ENCODE peak calls at places on chromosomes 1 and 21, in seven cellular contexts. One of them, this sample, is unnamed.

GRCh38 chr1:41784516-41785279 is 134.0 kb downstream of the HIVEP3 start:
- DNase-seq in NT2/D1: no peak
- DNase-seq in SJCRH30: no peak
- DNase-seq in aorta: no peak
- DNase-seq in psoas muscle: no peak
- DNase-seq in GM12891: no peak
- DNase-seq in AG09319: no peak
- DNase-seq in this sample: no peak

GRCh38 chr1:183461350-183461749 is 10.9 kb upstream of the SMG7 start:
- DNase-seq in NT2/D1: no peak
- DNase-seq in SJCRH30: no peak
- DNase-seq in aorta: no peak
- DNase-seq in psoas muscle: no peak
- DNase-seq in GM12891: no peak
- DNase-seq in AG09319: no peak
- DNase-seq in this sample: no peak

GRCh38 chr1:211925016-211925415 is 94.5 kb upstream of the LPGAT1 start:
- DNase-seq in NT2/D1: no peak
- DNase-seq in SJCRH30: peak
- DNase-seq in aorta: no peak
- DNase-seq in psoas muscle: no peak
- DNase-seq in GM12891: no peak
- DNase-seq in AG09319: no peak
- DNase-seq in this sample: no peak

GRCh38 chr1:226738421-226738994 is 574 bp downstream of the ITPKB start:
- DNase-seq in NT2/D1: no peak
- DNase-seq in SJCRH30: peak
- DNase-seq in aorta: peak
- DNase-seq in psoas muscle: peak
- DNase-seq in GM12891: no peak
- DNase-seq in AG09319: no peak
- DNase-seq in this sample: no peak

GRCh38 chr1:203625623-203626189 is 926 bp upstream of the ATP2B4 start:
- DNase-seq in NT2/D1: no peak
- DNase-seq in SJCRH30: peak
- DNase-seq in aorta: no peak
- DNase-seq in psoas muscle: no peak
- DNase-seq in GM12891: no peak
- DNase-seq in AG09319: no peak
- DNase-seq in this sample: no peak

GRCh38 chr1:61004269-61005003 is 77.9 kb upstream of the NFIA start:
- DNase-seq in NT2/D1: no peak
- DNase-seq in SJCRH30: no peak
- DNase-seq in aorta: no peak
- DNase-seq in psoas muscle: no peak
- DNase-seq in GM12891: no peak
- DNase-seq in AG09319: no peak
- DNase-seq in this sample: no peak

GRCh38 chr1:246827396-246827795 is 103.2 kb downstream of the SCCPDH start:
- DNase-seq in NT2/D1: no peak
- DNase-seq in SJCRH30: peak
- DNase-seq in aorta: no peak
- DNase-seq in psoas muscle: no peak
- DNase-seq in GM12891: no peak
- DNase-seq in AG09319: no peak
- DNase-seq in this sample: no peak

GRCh38 chr21:37582613-37583012 is 216.0 kb downstream of the DYRK1A start:
- DNase-seq in NT2/D1: no peak
- DNase-seq in SJCRH30: peak
- DNase-seq in aorta: no peak
- DNase-seq in psoas muscle: no peak
- DNase-seq in GM12891: no peak
- DNase-seq in AG09319: no peak
- DNase-seq in this sample: no peak

GRCh38 chr1:220336391-220337065 is 64.3 kb upstream of the RAB3GAP2 start:
- DNase-seq in NT2/D1: peak
- DNase-seq in SJCRH30: no peak
- DNase-seq in aorta: no peak
- DNase-seq in psoas muscle: no peak
- DNase-seq in GM12891: no peak
- DNase-seq in AG09319: no peak
- DNase-seq in this sample: no peak

GRCh38 chr1:157279157-157280140 is 141.3 kb upstream of the ETV3 start:
- DNase-seq in NT2/D1: no peak
- DNase-seq in SJCRH30: peak
- DNase-seq in aorta: no peak
- DNase-seq in psoas muscle: no peak
- DNase-seq in GM12891: no peak
- DNase-seq in AG09319: no peak
- DNase-seq in this sample: no peak

GRCh38 chr1:218350022-218350525 is 4.9 kb downstream of the TGFB2 start:
- DNase-seq in NT2/D1: no peak
- DNase-seq in SJCRH30: no peak
- DNase-seq in aorta: no peak
- DNase-seq in psoas muscle: no peak
- DNase-seq in GM12891: no peak
- DNase-seq in AG09319: no peak
- DNase-seq in this sample: no peak

GRCh38 chr1:2049517-2050481 is at the start of gene PRKCZ:
- DNase-seq in NT2/D1: peak
- DNase-seq in SJCRH30: no peak
- DNase-seq in aorta: peak
- DNase-seq in psoas muscle: peak
- DNase-seq in GM12891: peak
- DNase-seq in AG09319: no peak
- DNase-seq in this sample: peak

This sample was measured in neuronal stem cell.